ENCODE peak calls at places on chromosomes 1 and 21, in six cellular contexts. One of them, this sample, is unnamed.

GRCh38 chr1:227388214-227388613 is 69.9 kb upstream of the CDC42BPA start:
- DNase-seq in NCI-H1105: no peak
- DNase-seq in neural crest cell: no peak
- DNase-seq in heart left ventricle: no peak
- DNase-seq in D341Med: no peak
- DNase-seq in NCI-H1092 treated with DMSO at 0.1 percent for 48 hours: no peak
- DNase-seq in this sample: no peak

GRCh38 chr1:119838255-119838654 is 27.0 kb upstream of the REG4 start:
- DNase-seq in NCI-H1105: no peak
- DNase-seq in neural crest cell: no peak
- DNase-seq in heart left ventricle: no peak
- DNase-seq in D341Med: no peak
- DNase-seq in NCI-H1092 treated with DMSO at 0.1 percent for 48 hours: no peak
- DNase-seq in this sample: no peak

GRCh38 chr1:226921504-226921903 is 18.6 kb upstream of the COQ8A start:
- DNase-seq in NCI-H1105: no peak
- DNase-seq in neural crest cell: no peak
- DNase-seq in heart left ventricle: no peak
- DNase-seq in D341Med: no peak
- DNase-seq in NCI-H1092 treated with DMSO at 0.1 percent for 48 hours: no peak
- DNase-seq in this sample: no peak

GRCh38 chr1:241677171-241677570 is 25.1 kb downstream of the WDR64 start:
- DNase-seq in NCI-H1105: no peak
- DNase-seq in neural crest cell: no peak
- DNase-seq in heart left ventricle: no peak
- DNase-seq in D341Med: no peak
- DNase-seq in NCI-H1092 treated with DMSO at 0.1 percent for 48 hours: no peak
- DNase-seq in this sample: no peak

GRCh38 chr1:60345049-60345448 is 271.5 kb upstream of the C1orf87 start:
- DNase-seq in NCI-H1105: no peak
- DNase-seq in neural crest cell: no peak
- DNase-seq in heart left ventricle: no peak
- DNase-seq in D341Med: no peak
- DNase-seq in NCI-H1092 treated with DMSO at 0.1 percent for 48 hours: no peak
- DNase-seq in this sample: no peak

GRCh38 chr1:204390731-204391466 is 20.7 kb downstream of the PPP1R15B start:
- DNase-seq in NCI-H1105: no peak
- DNase-seq in neural crest cell: no peak
- DNase-seq in heart left ventricle: no peak
- DNase-seq in D341Med: no peak
- DNase-seq in NCI-H1092 treated with DMSO at 0.1 percent for 48 hours: no peak
- DNase-seq in this sample: no peak

GRCh38 chr1:3014443-3015268 is 6.6 kb upstream of the ACTRT2 start:
- DNase-seq in NCI-H1105: no peak
- DNase-seq in neural crest cell: no peak
- DNase-seq in heart left ventricle: no peak
- DNase-seq in D341Med: no peak
- DNase-seq in NCI-H1092 treated with DMSO at 0.1 percent for 48 hours: no peak
- DNase-seq in this sample: no peak

GRCh38 chr1:23537296-23537993 is 6.4 kb upstream of the E2F2 start:
- DNase-seq in NCI-H1105: no peak
- DNase-seq in neural crest cell: no peak
- DNase-seq in heart left ventricle: no peak
- DNase-seq in D341Med: no peak
- DNase-seq in NCI-H1092 treated with DMSO at 0.1 percent for 48 hours: no peak
- DNase-seq in this sample: no peak

GRCh38 chr1:41100170-41100569 is 78.6 kb upstream of the SLFNL1 start:
- DNase-seq in NCI-H1105: no peak
- DNase-seq in neural crest cell: no peak
- DNase-seq in heart left ventricle: no peak
- DNase-seq in D341Med: no peak
- DNase-seq in NCI-H1092 treated with DMSO at 0.1 percent for 48 hours: no peak
- DNase-seq in this sample: no peak

GRCh38 chr21:33402011-33402979 is 918 bp upstream of the IFNGR2 start:
- DNase-seq in NCI-H1105: no peak
- DNase-seq in neural crest cell: no peak
- DNase-seq in heart left ventricle: peak; percentile 76
- DNase-seq in D341Med: peak; percentile 54
- DNase-seq in NCI-H1092 treated with DMSO at 0.1 percent for 48 hours: peak; percentile 13
- DNase-seq in this sample: peak; percentile 73

GRCh38 chr1:12417389-12417788 is 187.6 kb downstream of the VPS13D start:
- DNase-seq in NCI-H1105: no peak
- DNase-seq in neural crest cell: no peak
- DNase-seq in heart left ventricle: no peak
- DNase-seq in D341Med: no peak
- DNase-seq in NCI-H1092 treated with DMSO at 0.1 percent for 48 hours: no peak
- DNase-seq in this sample: no peak

GRCh38 chr1:23691499-23692307 is at the start of gene RPL11:
- DNase-seq in NCI-H1105: peak; percentile 96
- DNase-seq in neural crest cell: peak; percentile 81
- DNase-seq in heart left ventricle: peak; percentile 92
- DNase-seq in D341Med: peak; percentile 93
- DNase-seq in NCI-H1092 treated with DMSO at 0.1 percent for 48 hours: peak; percentile 97
- DNase-seq in this sample: peak; percentile 96

This sample was measured in psoas muscle.